ENCODE peak calls at places on chromosomes 13 and 19, in nine cellular contexts. E is gastrocnemius medialis; V is aorta; B is upper lobe of left lung; N is activated CD4-positive, alpha-beta T cell treated with anti-CD3 and anti-CD28 coated beads for 36 hours; C is Right ventricle myocardium superior; Z is sciatic nerve; D is HCT116; R is left cardiac atrium. P is an unnamed sample.

GRCh38 chr19:48680436-48681126 is 7.8 kb upstream of the NTN5 start:
- ATAC-seq in E (no peak), V (peak; percentile 31), B (no peak), N (no peak), C (no peak), Z (no peak), D (no peak), R (no peak), P (no peak)

GRCh38 chr13:35475960-35476943 is at the start of gene MAB21L1:
- ATAC-seq in E (peak; percentile 75), V (no peak), B (peak; percentile 55), N (no peak), C (peak; percentile 54), Z (peak; percentile 84), D (no peak), R (peak; percentile 44), P (no peak)

GRCh38 chr13:40172149-40172591 is 494.3 kb downstream of the FOXO1 start:
- ATAC-seq in E (no peak), V (no peak), B (peak; percentile 9), N (no peak), C (peak; percentile 6), Z (peak; percentile 27), D (no peak), R (peak; percentile 15), P (no peak)

GRCh38 chr13:26946675-26947342 is 186.2 kb upstream of the GPR12 start:
- ATAC-seq in E (no peak), V (peak; percentile 66), B (peak; percentile 59), N (peak; percentile 69), C (peak; percentile 80), Z (peak; percentile 46), D (peak; percentile 96), R (peak; percentile 80), P (peak; percentile 76)

GRCh38 chr19:14943601-14944000 is 2.3 kb downstream of the OR7C2 start:
- ATAC-seq in E (no peak), V (no peak), B (no peak), N (no peak), C (no peak), Z (no peak), D (no peak), R (no peak), P (no peak)

GRCh38 chr13:20375871-20376270 is 143.8 kb upstream of the GJB6 start:
- ATAC-seq in E (no peak), V (no peak), B (no peak), N (no peak), C (no peak), Z (no peak), D (no peak), R (no peak), P (no peak)

GRCh38 chr19:6224308-6224675 is 55.5 kb downstream of the MLLT1 start:
- ATAC-seq in E (no peak), V (no peak), B (no peak), N (no peak), C (peak; percentile 36), Z (no peak), D (no peak), R (no peak), P (no peak)

GRCh38 chr13:99075268-99076191 is 97.7 kb upstream of the DOCK9 start:
- ATAC-seq in E (no peak), V (no peak), B (no peak), N (peak; percentile 87), C (no peak), Z (no peak), D (no peak), R (no peak), P (no peak)

GRCh38 chr19:51784922-51785690 is 9.9 kb upstream of the FPR3 start:
- ATAC-seq in E (peak; percentile 52), V (peak; percentile 57), B (peak; percentile 94), N (peak; percentile 97), C (peak; percentile 79), Z (peak; percentile 90), D (no peak), R (peak; percentile 95), P (peak; percentile 93)

GRCh38 chr13:19985219-19985556 is 26.7 kb downstream of the ZMYM2 start:
- ATAC-seq in E (no peak), V (no peak), B (no peak), N (no peak), C (no peak), Z (no peak), D (no peak), R (no peak), P (no peak)

GRCh38 chr13:44758595-44759221 is 182.6 kb upstream of the TSC22D1 start:
- ATAC-seq in E (peak; percentile 19), V (no peak), B (peak; percentile 49), N (peak; percentile 99), C (no peak), Z (no peak), D (peak; percentile 58), R (peak; percentile 28), P (no peak)

GRCh38 chr19:18045307-18046013 is 37.5 kb downstream of the ARRDC2 start:
- ATAC-seq in E (peak; percentile 1), V (no peak), B (no peak), N (peak; percentile 13), C (no peak), Z (no peak), D (peak; percentile 8), R (no peak), P (no peak)

GRCh38 chr19:10796653-10797052 is 39.4 kb downstream of the TMED1 start:
- ATAC-seq in E (no peak), V (no peak), B (no peak), N (no peak), C (no peak), Z (no peak), D (no peak), R (no peak), P (no peak)

GRCh38 chr13:80921971-80922370 is 581.0 kb upstream of the SPRY2 start:
- ATAC-seq in E (no peak), V (no peak), B (no peak), N (no peak), C (no peak), Z (no peak), D (no peak), R (no peak), P (no peak)

GRCh38 chr13:29905845-29906244 is 55.4 kb upstream of the UBL3 start:
- ATAC-seq in E (no peak), V (peak; percentile 71), B (peak; percentile 55), N (no peak), C (peak; percentile 39), Z (peak; percentile 77), D (no peak), R (peak; percentile 74), P (peak; percentile 80)

GRCh38 chr13:58795715-58796114 is 1164.2 kb downstream of the PCDH17 start:
- ATAC-seq in E (no peak), V (no peak), B (no peak), N (no peak), C (no peak), Z (no peak), D (no peak), R (no peak), P (no peak)

GRCh38 chr19:8457802-8458201 is 13.0 kb downstream of the HNRNPM start:
- ATAC-seq in E (no peak), V (no peak), B (no peak), N (peak; percentile 77), C (no peak), Z (no peak), D (no peak), R (no peak), P (no peak)

GRCh38 chr19:589693-590395 is at the start of gene HCN2:
- ATAC-seq in E (no peak), V (no peak), B (no peak), N (no peak), C (no peak), Z (no peak), D (no peak), R (no peak), P (no peak)

P was measured in gastroesophageal sphincter.